ENCODE peak calls at places on chromosomes 13 and 19, in eight cellular contexts. One of them, this sample, is unnamed.

GRCh38 chr19:40775632-40776022 is 306 bp downstream of the MIA start:
- DNase-seq in H1: no peak
- DNase-seq in uterus: no peak
- DNase-seq in fibroblast of lung: no peak
- DNase-seq in ascending aorta: no peak
- DNase-seq in left ventricle myocardium inferior: no peak
- DNase-seq in Peyer's patch: no peak
- DNase-seq in upper lobe of right lung: no peak
- DNase-seq in this sample: peak

GRCh38 chr19:41882568-41883462 is at the start of gene ARHGEF1:
- DNase-seq in H1: no peak
- DNase-seq in ascending aorta: no peak
- DNase-seq in Peyer's patch: peak
- DNase-seq in left ventricle myocardium inferior: peak
- DNase-seq in fibroblast of lung: peak
- DNase-seq in uterus: peak
- DNase-seq in upper lobe of right lung: peak
- DNase-seq in this sample: peak

GRCh38 chr13:19069684-19070397 is 111.8 kb downstream of the TUBA3C start:
- DNase-seq in upper lobe of right lung: no peak
- DNase-seq in fibroblast of lung: no peak
- DNase-seq in uterus: no peak
- DNase-seq in left ventricle myocardium inferior: no peak
- DNase-seq in Peyer's patch: no peak
- DNase-seq in ascending aorta: no peak
- DNase-seq in H1: no peak
- DNase-seq in this sample: no peak

GRCh38 chr19:47860602-47861297 is 1.7 kb downstream of the TPRX2 start:
- DNase-seq in upper lobe of right lung: no peak
- DNase-seq in uterus: no peak
- DNase-seq in fibroblast of lung: no peak
- DNase-seq in H1: no peak
- DNase-seq in Peyer's patch: no peak
- DNase-seq in ascending aorta: no peak
- DNase-seq in left ventricle myocardium inferior: no peak
- DNase-seq in this sample: no peak

GRCh38 chr13:27923794-27924528 is 4.2 kb downstream of the PDX1 start:
- DNase-seq in upper lobe of right lung: no peak
- DNase-seq in left ventricle myocardium inferior: no peak
- DNase-seq in uterus: no peak
- DNase-seq in Peyer's patch: no peak
- DNase-seq in H1: no peak
- DNase-seq in ascending aorta: no peak
- DNase-seq in fibroblast of lung: no peak
- DNase-seq in this sample: no peak

GRCh38 chr13:22948421-22948820 is 232.4 kb upstream of the SGCG start:
- DNase-seq in upper lobe of right lung: no peak
- DNase-seq in uterus: no peak
- DNase-seq in fibroblast of lung: no peak
- DNase-seq in H1: no peak
- DNase-seq in ascending aorta: no peak
- DNase-seq in Peyer's patch: no peak
- DNase-seq in left ventricle myocardium inferior: no peak
- DNase-seq in this sample: no peak

GRCh38 chr19:47124937-47125668 is 5.5 kb upstream of the SAE1 start:
- DNase-seq in upper lobe of right lung: no peak
- DNase-seq in H1: no peak
- DNase-seq in uterus: no peak
- DNase-seq in fibroblast of lung: peak
- DNase-seq in ascending aorta: no peak
- DNase-seq in Peyer's patch: no peak
- DNase-seq in left ventricle myocardium inferior: no peak
- DNase-seq in this sample: peak

GRCh38 chr19:12294308-12295158 is at the start of gene ZNF44:
- DNase-seq in Peyer's patch: peak
- DNase-seq in ascending aorta: peak
- DNase-seq in upper lobe of right lung: peak
- DNase-seq in left ventricle myocardium inferior: peak
- DNase-seq in fibroblast of lung: peak
- DNase-seq in uterus: peak
- DNase-seq in H1: peak
- DNase-seq in this sample: peak

GRCh38 chr13:43119206-43119605 is 95.8 kb downstream of the DNAJC15 start:
- DNase-seq in fibroblast of lung: no peak
- DNase-seq in Peyer's patch: no peak
- DNase-seq in left ventricle myocardium inferior: no peak
- DNase-seq in upper lobe of right lung: no peak
- DNase-seq in H1: no peak
- DNase-seq in ascending aorta: no peak
- DNase-seq in uterus: no peak
- DNase-seq in this sample: no peak
- H3K27ac ChIP-seq in fibroblast of lung: no peak
- H3K27ac ChIP-seq in Peyer's patch: no peak
- H3K27ac ChIP-seq in left ventricle myocardium inferior: no peak
- H3K27ac ChIP-seq in upper lobe of right lung: no peak
- H3K27ac ChIP-seq in H1: no peak
- H3K27ac ChIP-seq in ascending aorta: no peak
- H3K27ac ChIP-seq in uterus: no peak
- H3K27ac ChIP-seq in this sample: no peak

DNA sequence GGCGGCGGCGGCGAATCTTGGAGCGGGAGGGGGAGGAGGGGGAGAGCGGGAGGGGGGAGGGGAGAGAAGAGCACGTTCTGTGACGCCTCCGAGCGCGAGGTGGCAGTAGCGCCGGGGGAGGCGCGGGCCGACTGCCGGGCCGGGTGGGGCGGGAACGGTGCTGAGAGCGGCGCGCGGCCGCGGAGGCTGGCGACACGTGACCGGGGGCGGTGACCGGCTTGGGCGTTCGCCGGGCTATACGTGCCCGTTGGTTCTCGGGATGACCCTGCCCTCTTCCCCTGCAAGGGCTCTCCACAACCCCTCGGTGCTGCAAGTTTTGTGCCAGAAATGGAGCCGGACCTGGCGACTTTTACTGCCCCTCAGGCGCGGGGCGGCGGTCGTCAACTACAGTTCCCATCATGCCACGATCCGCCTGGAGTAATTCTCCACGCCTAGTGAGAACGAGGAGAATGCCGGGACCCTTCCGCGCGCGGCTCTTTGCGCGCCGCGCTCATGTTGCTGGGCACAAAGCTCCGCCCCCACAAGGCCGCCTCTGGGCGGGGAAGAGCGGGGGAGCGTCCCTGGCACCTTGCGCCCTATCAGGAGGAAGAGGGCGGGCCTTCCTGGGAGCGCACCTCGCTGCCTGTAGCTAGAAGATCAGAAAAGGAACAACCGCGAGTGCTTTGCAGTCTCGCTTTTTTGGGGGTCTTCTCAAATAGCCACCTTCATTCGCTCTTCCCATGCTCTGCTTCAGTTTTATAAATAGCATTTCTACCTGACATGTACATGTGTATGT is at the start of gene KPNA3:
- DNase-seq in Peyer's patch: peak
- DNase-seq in upper lobe of right lung: peak
- DNase-seq in fibroblast of lung: peak
- DNase-seq in ascending aorta: peak
- DNase-seq in H1: peak
- DNase-seq in uterus: peak
- DNase-seq in left ventricle myocardium inferior: peak
- DNase-seq in this sample: peak
- TF ChIP-seq CTCF in Peyer's patch: peak
- TF ChIP-seq CTCF in upper lobe of right lung: no peak
- TF ChIP-seq CTCF in fibroblast of lung: no peak
- TF ChIP-seq CTCF in ascending aorta: peak
- TF ChIP-seq CTCF in H1: no peak
- TF ChIP-seq CTCF in uterus: no peak
- TF ChIP-seq CTCF in left ventricle myocardium inferior: peak
- TF ChIP-seq CTCF in this sample: no peak

GRCh38 chr19:34773555-34773864 is 495 bp upstream of the ZNF599 start:
- DNase-seq in left ventricle myocardium inferior: no peak
- DNase-seq in ascending aorta: no peak
- DNase-seq in fibroblast of lung: no peak
- DNase-seq in upper lobe of right lung: no peak
- DNase-seq in H1: no peak
- DNase-seq in uterus: no peak
- DNase-seq in Peyer's patch: no peak
- DNase-seq in this sample: no peak
- H3K4me3 ChIP-seq in left ventricle myocardium inferior: peak
- H3K4me3 ChIP-seq in ascending aorta: peak
- H3K4me3 ChIP-seq in fibroblast of lung: peak
- H3K4me3 ChIP-seq in upper lobe of right lung: peak
- H3K4me3 ChIP-seq in H1: peak
- H3K4me3 ChIP-seq in uterus: peak
- H3K4me3 ChIP-seq in Peyer's patch: peak
- H3K4me3 ChIP-seq in this sample: peak

GRCh38 chr13:30114586-30115256 is 192.6 kb downstream of the KATNAL1 start:
- DNase-seq in ascending aorta: peak
- DNase-seq in left ventricle myocardium inferior: peak
- DNase-seq in H1: peak
- DNase-seq in fibroblast of lung: peak
- DNase-seq in upper lobe of right lung: peak
- DNase-seq in uterus: peak
- DNase-seq in Peyer's patch: peak
- DNase-seq in this sample: peak

GRCh38 chr13:30111810-30112209 is 195.5 kb downstream of the KATNAL1 start:
- DNase-seq in fibroblast of lung: no peak
- DNase-seq in H1: no peak
- DNase-seq in upper lobe of right lung: no peak
- DNase-seq in ascending aorta: no peak
- DNase-seq in Peyer's patch: no peak
- DNase-seq in uterus: no peak
- DNase-seq in left ventricle myocardium inferior: no peak
- DNase-seq in this sample: no peak

GRCh38 chr13:30113983-30114491 is 193.3 kb downstream of the KATNAL1 start:
- DNase-seq in Peyer's patch: no peak
- DNase-seq in uterus: peak
- DNase-seq in ascending aorta: no peak
- DNase-seq in left ventricle myocardium inferior: no peak
- DNase-seq in upper lobe of right lung: no peak
- DNase-seq in H1: no peak
- DNase-seq in fibroblast of lung: no peak
- DNase-seq in this sample: no peak

GRCh38 chr13:30113531-30113930 is 193.8 kb downstream of the KATNAL1 start:
- DNase-seq in upper lobe of right lung: no peak
- DNase-seq in H1: no peak
- DNase-seq in uterus: no peak
- DNase-seq in ascending aorta: no peak
- DNase-seq in fibroblast of lung: no peak
- DNase-seq in Peyer's patch: no peak
- DNase-seq in left ventricle myocardium inferior: no peak
- DNase-seq in this sample: no peak

GRCh38 chr13:30112602-30113435 is 194.5 kb downstream of the KATNAL1 start:
- DNase-seq in uterus: peak
- DNase-seq in ascending aorta: peak
- DNase-seq in upper lobe of right lung: peak
- DNase-seq in Peyer's patch: peak
- DNase-seq in H1: peak
- DNase-seq in left ventricle myocardium inferior: peak
- DNase-seq in fibroblast of lung: peak
- DNase-seq in this sample: peak
- H3K27ac ChIP-seq in uterus: peak
- H3K27ac ChIP-seq in ascending aorta: peak
- H3K27ac ChIP-seq in upper lobe of right lung: peak
- H3K27ac ChIP-seq in Peyer's patch: peak
- H3K27ac ChIP-seq in H1: no peak
- H3K27ac ChIP-seq in left ventricle myocardium inferior: peak
- H3K27ac ChIP-seq in fibroblast of lung: no peak
- H3K27ac ChIP-seq in this sample: no peak